ENCODE peak calls at places on chromosomes 16 and 17, in eight cellular contexts. D is mucosa of gallbladder, M is ascending aorta, Q is NAMALWA, J is cerebellar cortex, W is hepatocyte, X is gastrocnemius medialis, E is breast epithelium. K is an unnamed sample.

GRCh38 chr17:38511126-38512108 is 83.2 kb downstream of the ARHGAP23 start:
- DNase-seq in M (no peak), E (no peak), D (no peak), J (no peak), Q (no peak), X (no peak), W (no peak), K (no peak)

GRCh38 chr17:17675925-17676534 is 5.2 kb upstream of the RAI1 start:
- DNase-seq in D (no peak), W (peak; percentile 41), E (no peak), M (no peak), Q (no peak), J (no peak), X (no peak), K (no peak)

GRCh38 chr16:77662241-77662640 is 60.1 kb upstream of the NUDT7 start:
- DNase-seq in E (no peak), M (no peak), X (no peak), D (no peak), Q (no peak), J (no peak), W (no peak), K (no peak)

GRCh38 chr17:40612510-40613244 is 34.9 kb downstream of the SMARCE1 start:
- DNase-seq in E (no peak), J (no peak), M (no peak), Q (no peak), D (no peak), W (no peak), X (no peak), K (no peak)

GRCh38 chr17:58273453-58274104 is 7.2 kb downstream of the MPO start:
- DNase-seq in M (no peak), X (no peak), W (no peak), E (no peak), Q (no peak), D (no peak), J (no peak), K (no peak)

GRCh38 chr17:56548661-56549060 is 44.8 kb upstream of the NOG start:
- DNase-seq in Q (no peak), W (no peak), X (no peak), M (no peak), E (no peak), D (no peak), J (no peak), K (no peak)

GRCh38 chr16:73464834-73465233 is 416.9 kb upstream of the ZFHX3 start:
- DNase-seq in W (no peak), E (no peak), J (no peak), Q (no peak), M (no peak), X (no peak), D (no peak), K (no peak)

GRCh38 chr17:9386401-9386800 is 189.2 kb downstream of the STX8 start:
- DNase-seq in W (peak; percentile 15), Q (no peak), D (no peak), M (no peak), E (no peak), J (no peak), X (no peak), K (no peak)

GRCh38 chr16:840561-841454 is 40.3 kb upstream of the GNG13 start:
- DNase-seq in E (no peak), Q (no peak), J (no peak), W (no peak), M (no peak), D (no peak), X (no peak), K (no peak)

GRCh38 chr17:32622540-32622939 is 135.7 kb downstream of the CDK5R1 start:
- DNase-seq in D (no peak), M (no peak), X (no peak), W (no peak), Q (no peak), J (no peak), E (no peak), K (no peak)

GRCh38 chr16:55508941-55509920 is at the start of gene LPCAT2:
- DNase-seq in Q (no peak), X (peak; percentile 55), W (peak; percentile 94), D (peak; percentile 83), E (no peak), M (no peak), J (peak; percentile 8), K (no peak)

K was measured in NCI-H2081 treated with DMSO at 0.1 percent for 48 hours.